ENCODE peak calls at places on chromosomes 6 and 20, in five cellular contexts. I is esophagus squamous epithelium, F is heart right ventricle, R is PC-3, N is pancreas. J is an unnamed sample.

GRCh38 chr6:37630281-37630799 is 67.3 kb downstream of the MDGA1 start:
- DNase-seq in I (no peak), R (peak; percentile 98), N (no peak), F (no peak), J (peak; percentile 97)

GRCh38 chr6:125014157-125014957 is 52.1 kb downstream of the RNF217 start:
- DNase-seq in I (no peak), N (no peak), F (no peak), R (no peak), J (no peak)

GRCh38 chr6:131136021-131136847 is 967 bp downstream of the AKAP7 start:
- DNase-seq in I (no peak), F (peak; percentile 26), R (peak; percentile 35), N (no peak), J (no peak)

GRCh38 chr6:163634514-163635171 is 220.1 kb downstream of the QKI start:
- DNase-seq in I (no peak), R (no peak), N (no peak), F (no peak), J (no peak)

GRCh38 chr6:12592634-12593033 is 123.9 kb upstream of the PHACTR1 start:
- DNase-seq in N (peak; percentile 16), F (no peak), I (no peak), R (peak; percentile 76), J (no peak)

GRCh38 chr6:47004458-47004857 is 37.7 kb downstream of the ADGRF1 start:
- DNase-seq in R (no peak), F (no peak), I (no peak), N (no peak), J (no peak)

GRCh38 chr6:107102414-107102805 is 12.9 kb downstream of the BEND3 start:
- DNase-seq in I (no peak), N (no peak), R (no peak), F (no peak), J (no peak)

GRCh38 chr6:52675372-52675771 is 4.5 kb downstream of the TMEM14A start:
- DNase-seq in N (no peak), I (no peak), F (no peak), R (no peak), J (no peak)

GRCh38 chr6:36428911-36429310 is 13.7 kb downstream of the PXT1 start:
- DNase-seq in R (no peak), F (no peak), I (no peak), N (no peak), J (no peak)

GRCh38 chr6:128511518-128511917 is 8.9 kb downstream of the PTPRK start:
- DNase-seq in N (no peak), I (no peak), R (peak; percentile 88), F (no peak), J (no peak)

GRCh38 chr20:53930651-53931504 is 139.5 kb downstream of the BCAS1 start:
- DNase-seq in N (no peak), R (peak; percentile 85), I (no peak), F (no peak), J (no peak)

GRCh38 chr6:143823463-143824006 is 19.6 kb upstream of the LTV1 start:
- DNase-seq in I (no peak), N (no peak), F (no peak), R (peak; percentile 69), J (no peak)

GRCh38 chr20:53448426-53448825 is 145.2 kb downstream of the ZNF217 start:
- DNase-seq in I (no peak), N (no peak), F (no peak), R (no peak), J (no peak)

GRCh38 chr6:17269840-17270239 is 11.3 kb upstream of the RBM24 start:
- DNase-seq in R (no peak), I (no peak), N (no peak), F (no peak), J (no peak)

GRCh38 chr20:371755-372542 is 8.6 kb upstream of the TRIB3 start:
- DNase-seq in F (peak; percentile 76), R (peak; percentile 98), N (peak; percentile 63), I (no peak), J (peak; percentile 80)

GRCh38 chr6:44034931-44035345 is 92.3 kb downstream of the MRPL14 start:
- DNase-seq in F (no peak), R (peak; percentile 85), I (no peak), N (no peak), J (no peak)

GRCh38 chr6:99821164-99821563 is 172.9 kb downstream of the MCHR2 start:
- DNase-seq in N (no peak), R (peak; percentile 32), I (no peak), F (no peak), J (no peak)

GRCh38 chr6:33772114-33772830 is 16.7 kb downstream of the LEMD2 start:
- DNase-seq in R (no peak), N (no peak), F (no peak), I (no peak), J (no peak)

GRCh38 chr6:134908906-134909516 is 40.9 kb downstream of the ALDH8A1 start:
- DNase-seq in R (peak; percentile 84), F (peak; percentile 54), N (no peak), I (no peak), J (no peak)

GRCh38 chr20:10521068-10521834 is 86.1 kb downstream of the SLX4IP start:
- DNase-seq in N (no peak), F (no peak), I (no peak), R (peak; percentile 84), J (no peak)

GRCh38 chr6:49541210-49541724 is 9.2 kb upstream of the C6orf141 start:
- DNase-seq in R (peak; percentile 94), I (no peak), N (no peak), F (no peak), J (no peak)

GRCh38 chr20:32158943-32159660 is 48.4 kb downstream of the PLAGL2 start:
- DNase-seq in N (no peak), R (no peak), F (no peak), I (no peak), J (no peak)

GRCh38 chr20:33014336-33015113 is 7.0 kb downstream of the BPIFB2 start:
- DNase-seq in F (no peak), R (no peak), I (no peak), N (no peak), J (no peak)

GRCh38 chr6:109052852-109053251 is 41.8 kb downstream of the SESN1 start:
- DNase-seq in N (no peak), I (no peak), R (no peak), F (no peak), J (no peak)

GRCh38 chr6:46653439-46653942 is 716 bp downstream of the SLC25A27 start:
- DNase-seq in N (no peak), R (no peak), F (no peak), I (no peak), J (no peak)

GRCh38 chr6:25504661-25505060 is 147.4 kb upstream of the SCGN start:
- DNase-seq in N (no peak), F (no peak), I (no peak), R (peak; percentile 64), J (no peak)

GRCh38 chr6:117191448-117191847 is 73.9 kb upstream of the VGLL2 start:
- DNase-seq in N (no peak), R (no peak), I (no peak), F (no peak), J (no peak)

GRCh38 chr6:117191009-117191408 is 74.3 kb upstream of the VGLL2 start:
- DNase-seq in R (no peak), I (no peak), N (no peak), F (no peak), J (no peak)

GRCh38 chr6:117188627-117189201 is 76.6 kb upstream of the VGLL2 start:
- DNase-seq in F (no peak), I (no peak), R (peak; percentile 28), N (no peak), J (no peak)
- TF ChIP-seq CTCF in F (no peak), I (peak; percentile 15), R (peak; percentile 73), N (no peak), J (no peak)

DNA sequence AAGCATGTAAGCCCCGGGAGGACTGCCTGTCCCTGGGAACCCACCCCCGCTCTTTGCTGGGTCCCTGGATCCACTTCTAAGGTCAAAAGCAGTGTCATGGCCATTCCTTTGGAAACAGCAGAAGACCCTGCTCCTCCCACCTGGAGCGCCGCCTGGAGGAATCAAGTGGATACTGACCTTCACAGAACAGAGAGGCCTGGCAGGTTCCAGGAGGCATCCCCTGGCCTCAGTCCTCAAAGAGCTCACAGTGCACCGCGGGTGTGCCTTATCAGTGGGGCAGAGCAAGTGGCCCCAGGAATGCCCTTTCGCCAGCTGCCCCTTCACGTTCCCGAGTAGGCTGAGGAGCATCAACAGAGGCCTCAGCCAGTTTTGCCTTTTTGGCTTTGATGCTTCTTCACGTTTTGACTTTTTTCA is 11.1 kb upstream of the SLC4A11 start:
- DNase-seq in R (peak; percentile 62), I (no peak), F (no peak), N (no peak), J (no peak)
- TF ChIP-seq CTCF in R (peak; percentile 76), I (no peak), F (no peak), N (no peak), J (no peak)

GRCh38 chr6:56570434-56571359 is 72.0 kb downstream of the DST start:
- DNase-seq in R (peak; percentile 60), N (no peak), F (no peak), I (no peak), J (no peak)
- TF ChIP-seq CTCF in R (peak; percentile 73), N (peak; percentile 44), F (peak; percentile 43), I (peak; percentile 40), J (peak; percentile 76)

DNA sequence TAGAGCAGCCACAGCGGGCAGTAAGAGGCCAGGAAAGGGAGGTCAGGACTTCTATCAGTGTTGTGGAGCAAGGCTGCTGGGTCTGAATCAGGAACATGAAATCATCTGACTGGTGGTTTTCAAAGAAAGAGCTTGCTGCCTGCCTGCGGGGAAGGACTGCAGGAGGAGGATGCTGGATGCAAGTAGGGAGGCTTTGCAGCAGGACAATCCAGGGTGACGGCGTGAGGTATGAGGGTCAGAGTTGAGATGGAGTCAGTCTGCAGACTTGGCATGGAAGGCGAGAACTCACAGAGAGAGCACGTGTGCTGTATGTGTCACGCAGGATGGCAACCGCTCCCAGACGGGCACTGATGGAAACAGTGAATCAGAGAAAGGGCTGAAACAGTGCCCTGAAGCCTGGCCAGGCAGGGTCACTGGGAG is 59.2 kb upstream of the CD93 start:
- DNase-seq in N (no peak), I (no peak), R (peak; percentile 82), F (no peak), J (peak; percentile 86)
- TF ChIP-seq CTCF in N (no peak), I (no peak), R (no peak), F (no peak), J (no peak)

DNA sequence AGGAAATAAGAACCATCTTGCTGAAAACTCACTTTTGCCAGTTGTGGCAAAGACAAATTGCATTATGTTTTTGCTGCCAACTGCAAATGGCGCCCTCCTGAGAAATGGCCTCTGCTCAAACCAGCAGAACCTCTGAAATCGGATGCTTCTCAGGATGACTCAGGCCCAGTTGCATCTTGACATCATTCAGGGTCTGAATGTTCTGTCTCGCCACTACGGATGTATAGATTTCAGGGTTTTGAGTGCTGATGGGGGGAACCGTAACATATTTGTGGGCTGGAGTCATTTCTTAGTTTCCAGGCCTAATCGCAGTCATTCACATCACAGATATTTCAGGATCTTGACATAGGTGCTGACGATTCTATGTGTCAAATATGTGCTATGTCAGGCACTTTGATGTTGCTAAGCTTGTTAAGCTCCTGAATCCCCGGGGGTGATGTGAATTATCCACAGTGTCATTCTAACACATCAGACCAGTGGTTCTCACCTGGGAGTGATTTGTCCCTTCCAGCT is 207.1 kb downstream of the NFATC2 start:
- DNase-seq in N (no peak), R (peak; percentile 98), F (no peak), I (no peak), J (no peak)
- TF ChIP-seq CTCF in N (no peak), R (peak; percentile 60), F (no peak), I (no peak), J (no peak)

GRCh38 chr6:136890194-136890558 is 31.9 kb upstream of the SLC35D3 start:
- DNase-seq in N (no peak), I (no peak), F (no peak), R (no peak), J (no peak)
- TF ChIP-seq CTCF in N (no peak), I (no peak), F (no peak), R (no peak), J (no peak)

J was measured in CD14-positive monocyte.